ENCODE peak calls at places on chromosomes 13 and 19, in ten cellular contexts. G, K, B, O, U, Z, X, A, N and V are unnamed samples.

GRCh38 chr19:18634612-18635290 is 2.1 kb upstream of the KLHL26 start:
- DNase-seq in G (no peak), K (no peak), B (no peak), O (no peak), U (no peak), Z (peak), X (no peak), A (no peak), N (no peak), V (no peak)

GRCh38 chr19:16073988-16074387 is 2.3 kb upstream of the TPM4 start:
- DNase-seq in G (no peak), K (no peak), B (no peak), O (peak), U (no peak), Z (no peak), X (no peak), A (no peak), N (no peak), V (no peak)

GRCh38 chr13:71290963-71291937 is 575.8 kb downstream of the DACH1 start:
- DNase-seq in G (no peak), K (no peak), B (no peak), O (no peak), U (no peak), Z (no peak), X (peak), A (no peak), N (peak), V (no peak)

GRCh38 chr13:109695402-109696190 is 90.8 kb downstream of the IRS2 start:
- DNase-seq in G (no peak), K (no peak), B (no peak), O (no peak), U (no peak), Z (no peak), X (no peak), A (no peak), N (no peak), V (no peak)

GRCh38 chr13:79593611-79594275 is 112.8 kb downstream of the NDFIP2 start:
- DNase-seq in G (no peak), K (no peak), B (no peak), O (no peak), U (no peak), Z (no peak), X (no peak), A (no peak), N (peak), V (no peak)

GRCh38 chr19:35704218-35704617 is at the start of gene ZBTB32:
- DNase-seq in G (no peak), K (no peak), B (no peak), O (no peak), U (no peak), Z (peak), X (peak), A (no peak), N (peak), V (no peak)

GRCh38 chr19:2083174-2083854 is 12.8 kb downstream of the MOB3A start:
- DNase-seq in G (no peak), K (no peak), B (no peak), O (no peak), U (no peak), Z (no peak), X (no peak), A (peak), N (no peak), V (no peak)

GRCh38 chr13:65855276-65855675 is 1374.9 kb downstream of the PCDH9 start:
- DNase-seq in G (no peak), K (no peak), B (no peak), O (no peak), U (no peak), Z (no peak), X (no peak), A (no peak), N (peak), V (no peak)

GRCh38 chr13:22696433-22696832 is 484.3 kb upstream of the SGCG start:
- DNase-seq in G (no peak), K (no peak), B (no peak), O (no peak), U (no peak), Z (no peak), X (peak), A (no peak), N (no peak), V (no peak)

GRCh38 chr19:5743640-5744039 is 23.2 kb downstream of the CATSPERD start:
- DNase-seq in G (no peak), K (no peak), B (no peak), O (no peak), U (no peak), Z (no peak), X (no peak), A (no peak), N (no peak), V (no peak)

GRCh38 chr19:18098891-18099622 is 1.5 kb downstream of the MAST3 start:
- DNase-seq in G (no peak), K (no peak), B (no peak), O (no peak), U (no peak), Z (no peak), X (no peak), A (peak), N (no peak), V (peak)

GRCh38 chr19:11534538-11534937 is 4.1 kb upstream of the CNN1 start:
- DNase-seq in G (no peak), K (no peak), B (no peak), O (no peak), U (no peak), Z (no peak), X (no peak), A (no peak), N (no peak), V (no peak)

GRCh38 chr19:11528551-11529341 is at the start of gene ECSIT:
- DNase-seq in G (peak), K (peak), B (peak), O (peak), U (peak), Z (peak), X (peak), A (peak), N (peak), V (peak)

GRCh38 chr19:11535792-11536595 is 2.7 kb upstream of the CNN1 start:
- DNase-seq in G (peak), K (peak), B (peak), O (peak), U (peak), Z (peak), X (peak), A (peak), N (peak), V (peak)

GRCh38 chr19:11530432-11530831 is 1.5 kb upstream of the ECSIT start:
- DNase-seq in G (no peak), K (peak), B (peak), O (peak), U (peak), Z (peak), X (peak), A (peak), N (peak), V (peak)
- TF ChIP-seq CTCF in G (no peak), K (peak), B (no peak), O (no peak), U (peak), Z (no peak), X (no peak), A (peak), N (peak), V (peak)

GRCh38 chr19:51641648-51642047 is 5.0 kb downstream of the SIGLEC14 start:
- DNase-seq in G (no peak), K (no peak), B (no peak), O (no peak), U (no peak), Z (no peak), X (no peak), A (no peak), N (no peak), V (no peak)
- H3K4me3 ChIP-seq in G (no peak), K (no peak), B (no peak), O (no peak), U (no peak), Z (no peak), X (no peak), A (no peak), N (no peak), V (no peak)

GRCh38 chr13:33015275-33015674 is 948 bp upstream of the KL start:
- DNase-seq in G (no peak), K (no peak), B (no peak), O (no peak), U (peak), Z (no peak), X (no peak), A (no peak), N (no peak), V (no peak)
- H3K27ac ChIP-seq in G (no peak), K (no peak), B (no peak), O (peak), U (no peak), Z (no peak), X (no peak), A (peak), N (no peak), V (peak)

GRCh38 chr13:99614465-99614885 is 113.2 kb downstream of the TM9SF2 start:
- DNase-seq in G (no peak), K (no peak), B (peak), O (peak), U (no peak), Z (no peak), X (peak), A (peak), N (peak), V (peak)
- TF ChIP-seq CTCF in G (no peak), K (peak), B (peak), O (no peak), U (no peak), Z (no peak), X (no peak), A (peak), N (peak), V (no peak)

GRCh38 chr13:98571955-98572662 is 4.8 kb downstream of the STK24 start:
- DNase-seq in G (no peak), K (no peak), B (no peak), O (no peak), U (no peak), Z (peak), X (no peak), A (peak), N (no peak), V (no peak)
- H3K4me3 ChIP-seq in G (no peak), K (peak), B (no peak), O (peak), U (peak), Z (no peak), X (no peak), A (no peak), N (no peak), V (no peak)

GRCh38 chr19:48170817-48171347 is 402 bp downstream of the ZSWIM9 start:
- DNase-seq in G (no peak), K (no peak), B (no peak), O (no peak), U (no peak), Z (peak), X (no peak), A (no peak), N (no peak), V (no peak)
- H3K27ac ChIP-seq in G (peak), K (peak), B (peak), O (peak), U (peak), Z (peak), X (peak), A (peak), N (no peak), V (peak)

GRCh38 chr19:13840751-13841338 is 36.1 kb upstream of the NANOS3 start:
- DNase-seq in G (no peak), K (no peak), B (no peak), O (no peak), U (no peak), Z (no peak), X (no peak), A (no peak), N (no peak), V (no peak)
- TF ChIP-seq CTCF in G (no peak), K (no peak), B (no peak), O (no peak), U (no peak), Z (no peak), X (no peak), A (no peak), N (no peak), V (no peak)

DNA sequence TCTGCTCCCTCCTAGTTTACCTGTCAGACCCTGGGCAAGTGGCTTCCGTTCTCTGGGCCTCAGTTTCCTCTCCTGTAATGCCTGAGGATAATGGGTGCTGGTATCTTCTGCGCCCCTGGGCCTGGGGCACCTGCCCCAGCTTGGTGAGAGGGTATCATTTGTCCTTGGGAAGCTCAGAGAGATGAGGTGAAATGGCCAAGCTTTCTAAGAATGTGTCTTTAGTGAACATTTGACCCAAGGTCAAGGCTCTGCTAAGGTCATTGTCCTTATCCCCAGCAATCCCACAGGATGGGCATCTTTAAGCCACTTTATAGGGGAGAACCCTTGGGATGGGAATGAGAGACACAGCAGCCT is 1.3 kb upstream of the NFIC start:
- DNase-seq in G (no peak), K (no peak), B (no peak), O (no peak), U (no peak), Z (no peak), X (no peak), A (no peak), N (no peak), V (no peak)
- H3K4me3 ChIP-seq in G (no peak), K (peak), B (no peak), O (no peak), U (peak), Z (no peak), X (no peak), A (no peak), N (no peak), V (no peak)

DNA sequence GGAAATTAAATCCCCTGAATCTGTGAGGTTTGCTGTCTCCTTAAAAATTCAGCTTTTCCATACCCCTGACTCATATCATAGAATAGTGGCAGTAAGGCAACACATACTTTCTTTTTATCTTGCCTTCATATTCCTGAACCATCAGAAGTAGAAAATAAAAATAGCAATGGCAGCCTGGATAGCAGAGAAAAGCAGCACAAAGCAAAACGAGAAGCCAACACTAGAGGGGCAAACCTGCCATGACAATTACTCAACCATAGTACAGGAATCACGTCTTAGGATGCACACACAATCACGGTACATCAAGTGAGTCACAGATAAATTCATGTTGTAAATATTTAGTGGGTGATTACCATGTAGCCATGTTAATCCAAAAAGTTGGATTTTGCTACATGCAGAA is 343.0 kb downstream of the ITGBL1 start:
- DNase-seq in G (no peak), K (no peak), B (no peak), O (no peak), U (no peak), Z (no peak), X (no peak), A (no peak), N (no peak), V (no peak)
- H3K27ac ChIP-seq in G (no peak), K (no peak), B (no peak), O (no peak), U (no peak), Z (no peak), X (no peak), A (no peak), N (no peak), V (no peak)

DNA sequence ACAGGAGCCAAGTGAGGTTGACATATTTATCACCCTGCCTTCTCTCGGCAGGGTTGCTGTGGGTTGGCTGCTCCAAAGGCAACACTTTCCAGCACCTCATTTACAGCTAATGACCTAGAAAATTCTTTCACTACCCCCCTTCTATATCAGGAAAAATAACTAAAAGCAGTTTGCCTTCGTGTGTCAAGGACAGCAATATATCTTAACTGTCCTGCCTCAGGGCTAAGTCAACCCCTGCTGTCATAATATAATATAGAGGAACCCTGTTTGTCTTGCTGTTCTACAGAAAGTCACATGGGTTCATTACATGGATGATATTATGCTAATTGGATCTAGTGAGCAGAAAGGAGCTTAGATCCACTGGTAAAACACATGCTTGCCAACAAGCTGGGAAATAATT is 28.1 kb upstream of the USP12 start:
- DNase-seq in G (no peak), K (no peak), B (no peak), O (no peak), U (no peak), Z (no peak), X (no peak), A (no peak), N (no peak), V (no peak)
- TF ChIP-seq CTCF in G (no peak), K (no peak), B (no peak), O (no peak), U (no peak), Z (no peak), X (no peak), A (no peak), N (no peak), V (no peak)